ENCODE peak calls at places on chromosomes 2 and 18, in ten cellular contexts. A is HFF-Myc, M is H1, F is stomach, T is Peyer's patch, X is AG10803, C is astrocyte of the spinal cord, U is tibial nerve, J is breast epithelium, Q is HepG2. S is an unnamed sample.

GRCh38 chr2:113018509-113018908 is 13.2 kb downstream of the IL36A start:
- DNase-seq in C (no peak), F (no peak), M (no peak), Q (no peak), X (no peak), J (no peak), A (no peak), U (no peak), T (no peak), S (no peak)

GRCh38 chr2:893311-893710 is 57.3 kb upstream of the SNTG2 start:
- DNase-seq in A (no peak), C (no peak), J (no peak), X (peak; percentile 6), M (peak; percentile 44), Q (no peak), F (peak; percentile 35), T (no peak), U (no peak), S (no peak)

GRCh38 chr2:9228088-9228751 is 21.6 kb downstream of the ASAP2 start:
- DNase-seq in A (no peak), U (no peak), C (no peak), F (no peak), X (peak; percentile 68), Q (no peak), J (no peak), T (no peak), M (no peak), S (no peak)

GRCh38 chr2:71101656-71102055 is 28.4 kb downstream of the MCEE start:
- DNase-seq in M (no peak), C (peak; percentile 96), Q (peak; percentile 50), F (no peak), J (no peak), U (no peak), T (no peak), A (peak; percentile 43), X (peak; percentile 87), S (no peak)

GRCh38 chr2:74778381-74779371 is 55.3 kb upstream of the HK2 start:
- DNase-seq in Q (peak; percentile 74), A (peak; percentile 22), C (no peak), U (no peak), M (peak; percentile 33), F (no peak), X (peak; percentile 61), T (no peak), J (no peak), S (no peak)

GRCh38 chr18:67794512-67794911 is 278.0 kb upstream of the DSEL start:
- DNase-seq in J (no peak), M (no peak), C (peak; percentile 60), U (no peak), X (peak; percentile 61), A (no peak), Q (no peak), T (no peak), F (no peak), S (no peak)

GRCh38 chr18:65852273-65852672 is 101.5 kb downstream of the CDH7 start:
- DNase-seq in A (no peak), U (no peak), T (no peak), J (no peak), M (no peak), X (no peak), F (no peak), Q (no peak), C (no peak), S (no peak)

GRCh38 chr2:38233231-38233983 is 143.7 kb downstream of the ATL2 start:
- DNase-seq in A (peak; percentile 76), C (peak; percentile 72), Q (no peak), U (no peak), M (no peak), T (no peak), X (peak; percentile 94), F (no peak), J (no peak), S (no peak)

GRCh38 chr18:13455960-13456471 is 237.5 kb downstream of the LDLRAD4 start:
- DNase-seq in T (no peak), C (no peak), X (no peak), A (no peak), M (no peak), J (no peak), F (no peak), U (no peak), Q (no peak), S (no peak)

GRCh38 chr2:61911510-61911909 is 6.0 kb downstream of the COMMD1 start:
- DNase-seq in Q (no peak), J (no peak), F (no peak), A (no peak), U (no peak), X (no peak), T (no peak), C (no peak), M (no peak), S (no peak)
- TF ChIP-seq CTCF in Q (peak; percentile 56), J (no peak), F (no peak), A (no peak), U (no peak), X (peak; percentile 20), T (no peak), C (no peak), M (peak; percentile 41), S (peak; percentile 31)

DNA sequence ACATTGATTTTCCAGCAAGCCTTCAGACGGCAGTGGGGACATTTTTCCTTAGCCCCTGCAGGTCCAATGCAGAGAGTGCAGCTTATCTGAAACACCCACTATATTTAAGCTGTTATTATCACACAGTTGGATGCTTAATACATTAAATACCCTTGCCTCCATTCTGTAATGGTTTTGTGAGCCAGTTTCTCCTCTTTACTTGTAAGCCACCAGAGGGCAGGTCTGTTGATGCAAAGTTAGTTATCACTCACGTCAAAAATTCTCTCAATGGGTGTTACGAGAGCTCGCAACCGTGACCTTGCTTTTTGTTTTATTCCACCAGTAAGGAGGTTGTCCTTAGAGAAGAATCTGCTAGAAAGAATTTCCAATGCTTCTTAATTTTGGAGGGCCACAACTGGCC is 189.8 kb downstream of the INSIG2 start:
- DNase-seq in Q (no peak), M (no peak), U (no peak), A (no peak), T (no peak), X (no peak), C (no peak), F (no peak), J (no peak), S (no peak)
- TF ChIP-seq CTCF in Q (peak; percentile 19), M (peak; percentile 14), U (no peak), A (peak; percentile 12), T (no peak), X (peak; percentile 23), C (no peak), F (no peak), J (no peak), S (peak; percentile 14)

GRCh38 chr2:109268916-109269315 is 139.9 kb downstream of the SH3RF3 start:
- DNase-seq in F (no peak), C (no peak), X (no peak), U (no peak), J (no peak), T (peak; percentile 14), M (no peak), A (no peak), Q (no peak), S (no peak)

GRCh38 chr2:109270758-109271305 is 141.8 kb downstream of the SH3RF3 start:
- DNase-seq in M (no peak), A (no peak), T (no peak), F (peak; percentile 56), U (no peak), C (no peak), J (peak; percentile 12), Q (no peak), X (no peak), S (no peak)

GRCh38 chr2:109271920-109272319 is 142.9 kb downstream of the SH3RF3 start:
- DNase-seq in C (no peak), T (no peak), M (no peak), Q (no peak), X (no peak), U (no peak), J (peak; percentile 43), A (no peak), F (no peak), S (no peak)

GRCh38 chr2:109272461-109272860 is 143.5 kb downstream of the SH3RF3 start:
- DNase-seq in U (no peak), Q (no peak), X (no peak), F (no peak), J (peak; percentile 33), A (no peak), C (no peak), T (no peak), M (no peak), S (no peak)

DNA sequence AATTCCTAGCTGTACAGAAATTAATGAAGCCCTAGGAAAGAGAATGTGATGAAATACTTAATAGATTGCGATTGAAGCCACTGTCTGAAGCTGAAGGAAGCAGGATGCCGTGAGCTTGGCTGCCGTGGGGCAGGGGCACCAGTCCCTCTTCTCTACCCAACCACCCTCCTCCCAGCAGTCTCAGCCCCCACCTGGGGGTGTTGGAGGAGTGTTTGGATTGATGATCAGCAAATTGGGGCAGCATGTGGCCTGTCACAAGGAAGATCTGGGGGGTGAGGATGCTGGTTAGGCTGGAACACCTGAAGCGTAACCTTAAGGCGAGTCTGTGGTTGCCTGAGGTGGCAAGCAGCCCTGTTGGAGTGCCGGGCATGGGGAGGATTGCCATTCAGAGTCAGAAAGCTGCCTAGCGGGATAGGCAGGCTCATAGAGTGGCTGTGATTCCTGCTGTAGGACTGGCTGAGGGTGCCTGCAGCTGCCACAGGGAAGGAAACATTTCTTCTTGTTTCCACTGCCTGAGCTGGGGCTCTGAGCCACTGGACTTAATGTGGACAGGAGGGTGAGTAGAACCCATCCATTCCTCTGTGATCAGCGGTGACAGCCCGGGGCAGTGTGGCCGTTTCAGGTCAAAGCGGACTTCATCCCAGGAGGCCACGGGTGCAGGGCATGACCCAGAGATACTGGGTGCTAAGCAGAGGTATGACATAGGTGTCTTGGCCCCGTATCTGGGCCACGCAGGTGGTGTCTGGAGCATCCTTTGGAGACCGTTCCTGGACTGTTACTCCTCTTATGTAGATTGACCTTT is 141.2 kb downstream of the SH3RF3 start:
- DNase-seq in J (peak; percentile 35), M (no peak), F (no peak), A (no peak), C (no peak), X (no peak), Q (no peak), U (no peak), T (peak; percentile 36), S (no peak)
- TF ChIP-seq CTCF in J (no peak), M (no peak), F (no peak), A (no peak), C (no peak), X (no peak), Q (no peak), U (no peak), T (no peak), S (no peak)

DNA sequence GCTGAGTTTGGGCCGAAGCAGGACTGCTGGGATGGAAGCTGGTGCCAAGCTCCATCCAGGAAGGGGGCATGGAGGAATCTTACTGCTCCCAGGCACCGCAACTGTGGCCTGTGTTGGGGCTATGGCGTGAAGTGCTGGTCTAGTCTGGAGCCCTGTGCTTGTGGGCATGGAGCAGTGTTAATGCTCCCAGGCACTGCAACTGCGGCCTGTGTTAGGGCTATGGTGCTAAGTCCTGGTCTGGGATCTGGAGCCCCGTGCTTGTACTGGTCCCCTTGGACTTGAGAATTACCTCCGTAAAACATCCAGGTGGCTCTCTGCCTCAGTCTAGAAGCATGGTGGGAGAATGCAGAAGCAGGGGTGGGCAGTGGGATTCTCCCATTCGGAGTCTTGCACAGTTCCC is 1379.4 kb upstream of the ACVR2A start:
- DNase-seq in T (no peak), U (no peak), J (no peak), A (no peak), F (no peak), C (no peak), X (no peak), Q (no peak), M (no peak), S (no peak)
- TF ChIP-seq CTCF in T (no peak), U (no peak), J (no peak), A (no peak), F (no peak), C (no peak), X (no peak), Q (no peak), M (no peak), S (no peak)

S was measured in progenitor cell of endocrine pancreas.